ENCODE peak calls at places on chromosomes 7 and 10, in ten cellular contexts. One of them, this sample, is unnamed.

GRCh38 chr10:121771957-121772356 is 155.9 kb downstream of the ATE1 start:
- DNase-seq in activated CD4-positive, alpha-beta T cell treated with anti-CD3 and anti-CD28 coated beads for 1 hour: no peak
- DNase-seq in stimulated activated naive CD8-positive, alpha-beta T cell treated with anti-CD3 and anti-CD28 coated beads, Interleukin-15, amount 100 ng/mL, for 72 hours: no peak
- DNase-seq in colonic mucosa: no peak
- DNase-seq in chondrocyte: no peak
- DNase-seq in M059J: peak
- DNase-seq in iris pigment epithelial cell: peak
- DNase-seq in T-helper 1 cell: no peak
- DNase-seq in mucosa of gallbladder: no peak
- DNase-seq in fibroblast of mammary gland: peak
- DNase-seq in this sample: no peak

GRCh38 chr10:15211464-15211979 is 43.0 kb upstream of the NMT2 start:
- DNase-seq in activated CD4-positive, alpha-beta T cell treated with anti-CD3 and anti-CD28 coated beads for 1 hour: no peak
- DNase-seq in stimulated activated naive CD8-positive, alpha-beta T cell treated with anti-CD3 and anti-CD28 coated beads, Interleukin-15, amount 100 ng/mL, for 72 hours: no peak
- DNase-seq in colonic mucosa: no peak
- DNase-seq in chondrocyte: no peak
- DNase-seq in M059J: peak
- DNase-seq in iris pigment epithelial cell: peak
- DNase-seq in T-helper 1 cell: no peak
- DNase-seq in mucosa of gallbladder: no peak
- DNase-seq in fibroblast of mammary gland: peak
- DNase-seq in this sample: no peak

GRCh38 chr7:68107968-68108367 is 1111.3 kb downstream of the TYW1 start:
- DNase-seq in activated CD4-positive, alpha-beta T cell treated with anti-CD3 and anti-CD28 coated beads for 1 hour: no peak
- DNase-seq in stimulated activated naive CD8-positive, alpha-beta T cell treated with anti-CD3 and anti-CD28 coated beads, Interleukin-15, amount 100 ng/mL, for 72 hours: no peak
- DNase-seq in colonic mucosa: no peak
- DNase-seq in chondrocyte: no peak
- DNase-seq in M059J: peak
- DNase-seq in iris pigment epithelial cell: no peak
- DNase-seq in T-helper 1 cell: no peak
- DNase-seq in mucosa of gallbladder: no peak
- DNase-seq in fibroblast of mammary gland: no peak
- DNase-seq in this sample: no peak

GRCh38 chr10:32433542-32433941 is 12.4 kb upstream of the CCDC7 start:
- DNase-seq in activated CD4-positive, alpha-beta T cell treated with anti-CD3 and anti-CD28 coated beads for 1 hour: no peak
- DNase-seq in stimulated activated naive CD8-positive, alpha-beta T cell treated with anti-CD3 and anti-CD28 coated beads, Interleukin-15, amount 100 ng/mL, for 72 hours: no peak
- DNase-seq in colonic mucosa: no peak
- DNase-seq in chondrocyte: no peak
- DNase-seq in M059J: no peak
- DNase-seq in iris pigment epithelial cell: no peak
- DNase-seq in T-helper 1 cell: no peak
- DNase-seq in mucosa of gallbladder: no peak
- DNase-seq in fibroblast of mammary gland: no peak
- DNase-seq in this sample: no peak

GRCh38 chr10:12188656-12189055 is 7.0 kb downstream of the NUDT5 start:
- DNase-seq in activated CD4-positive, alpha-beta T cell treated with anti-CD3 and anti-CD28 coated beads for 1 hour: no peak
- DNase-seq in stimulated activated naive CD8-positive, alpha-beta T cell treated with anti-CD3 and anti-CD28 coated beads, Interleukin-15, amount 100 ng/mL, for 72 hours: no peak
- DNase-seq in colonic mucosa: no peak
- DNase-seq in chondrocyte: no peak
- DNase-seq in M059J: no peak
- DNase-seq in iris pigment epithelial cell: no peak
- DNase-seq in T-helper 1 cell: no peak
- DNase-seq in mucosa of gallbladder: no peak
- DNase-seq in fibroblast of mammary gland: no peak
- DNase-seq in this sample: no peak

GRCh38 chr7:118855290-118855689 is 630.8 kb downstream of the ANKRD7 start:
- DNase-seq in activated CD4-positive, alpha-beta T cell treated with anti-CD3 and anti-CD28 coated beads for 1 hour: no peak
- DNase-seq in stimulated activated naive CD8-positive, alpha-beta T cell treated with anti-CD3 and anti-CD28 coated beads, Interleukin-15, amount 100 ng/mL, for 72 hours: no peak
- DNase-seq in colonic mucosa: no peak
- DNase-seq in chondrocyte: no peak
- DNase-seq in M059J: no peak
- DNase-seq in iris pigment epithelial cell: no peak
- DNase-seq in T-helper 1 cell: no peak
- DNase-seq in mucosa of gallbladder: no peak
- DNase-seq in fibroblast of mammary gland: no peak
- DNase-seq in this sample: no peak

GRCh38 chr7:140732436-140732835 is 35.9 kb downstream of the NDUFB2 start:
- DNase-seq in activated CD4-positive, alpha-beta T cell treated with anti-CD3 and anti-CD28 coated beads for 1 hour: no peak
- DNase-seq in stimulated activated naive CD8-positive, alpha-beta T cell treated with anti-CD3 and anti-CD28 coated beads, Interleukin-15, amount 100 ng/mL, for 72 hours: no peak
- DNase-seq in colonic mucosa: no peak
- DNase-seq in chondrocyte: no peak
- DNase-seq in M059J: no peak
- DNase-seq in iris pigment epithelial cell: no peak
- DNase-seq in T-helper 1 cell: no peak
- DNase-seq in mucosa of gallbladder: no peak
- DNase-seq in fibroblast of mammary gland: no peak
- DNase-seq in this sample: no peak

GRCh38 chr10:4280481-4281206 is 495.6 kb upstream of the KLF6 start:
- DNase-seq in activated CD4-positive, alpha-beta T cell treated with anti-CD3 and anti-CD28 coated beads for 1 hour: no peak
- DNase-seq in stimulated activated naive CD8-positive, alpha-beta T cell treated with anti-CD3 and anti-CD28 coated beads, Interleukin-15, amount 100 ng/mL, for 72 hours: no peak
- DNase-seq in colonic mucosa: peak
- DNase-seq in chondrocyte: no peak
- DNase-seq in M059J: peak
- DNase-seq in iris pigment epithelial cell: peak
- DNase-seq in T-helper 1 cell: no peak
- DNase-seq in mucosa of gallbladder: peak
- DNase-seq in fibroblast of mammary gland: peak
- DNase-seq in this sample: no peak

GRCh38 chr7:157409753-157410727 is 73.2 kb downstream of the DNAJB6 start:
- DNase-seq in activated CD4-positive, alpha-beta T cell treated with anti-CD3 and anti-CD28 coated beads for 1 hour: no peak
- DNase-seq in stimulated activated naive CD8-positive, alpha-beta T cell treated with anti-CD3 and anti-CD28 coated beads, Interleukin-15, amount 100 ng/mL, for 72 hours: no peak
- DNase-seq in colonic mucosa: no peak
- DNase-seq in chondrocyte: peak
- DNase-seq in M059J: no peak
- DNase-seq in iris pigment epithelial cell: no peak
- DNase-seq in T-helper 1 cell: no peak
- DNase-seq in mucosa of gallbladder: no peak
- DNase-seq in fibroblast of mammary gland: no peak
- DNase-seq in this sample: no peak

GRCh38 chr10:101512741-101513140 is 75.3 kb downstream of the POLL start:
- DNase-seq in activated CD4-positive, alpha-beta T cell treated with anti-CD3 and anti-CD28 coated beads for 1 hour: no peak
- DNase-seq in stimulated activated naive CD8-positive, alpha-beta T cell treated with anti-CD3 and anti-CD28 coated beads, Interleukin-15, amount 100 ng/mL, for 72 hours: no peak
- DNase-seq in colonic mucosa: no peak
- DNase-seq in chondrocyte: no peak
- DNase-seq in M059J: peak
- DNase-seq in iris pigment epithelial cell: peak
- DNase-seq in T-helper 1 cell: no peak
- DNase-seq in mucosa of gallbladder: no peak
- DNase-seq in fibroblast of mammary gland: peak
- DNase-seq in this sample: no peak

This sample was measured in suprapubic skin.